ENCODE peak calls at places on chromosomes 4 and X, in ten cellular contexts. G, S, U, M, I, W, H, Q, J and C are unnamed samples.

GRCh38 chr4:34193451-34194154 is 2050.7 kb downstream of the ARAP2 start:
- DNase-seq in G (no peak), S (no peak), U (no peak), M (peak; percentile 32), I (peak; percentile 11), W (peak; percentile 25), H (peak; percentile 18), Q (peak; percentile 68), J (no peak), C (no peak)

GRCh38 chr4:53196872-53197759 is 168.7 kb downstream of the SCFD2 start:
- DNase-seq in G (peak; percentile 75), S (peak; percentile 44), U (peak; percentile 71), M (peak; percentile 74), I (peak; percentile 47), W (peak; percentile 89), H (peak; percentile 86), Q (peak; percentile 97), J (peak; percentile 57), C (no peak)

GRCh38 chrX:15418707-15419181 is 34.5 kb upstream of the VEGFD start:
- DNase-seq in G (no peak), S (no peak), U (no peak), M (peak; percentile 4), I (no peak), W (no peak), H (no peak), Q (peak; percentile 23), J (no peak), C (no peak)

GRCh38 chrX:110437686-110438085 is 79.0 kb downstream of the RTL9 start:
- DNase-seq in G (no peak), S (no peak), U (no peak), M (no peak), I (peak; percentile 34), W (no peak), H (no peak), Q (no peak), J (no peak), C (no peak)

GRCh38 chr4:155405059-155405458 is 28.3 kb upstream of the MAP9 start:
- DNase-seq in G (no peak), S (no peak), U (no peak), M (no peak), I (no peak), W (peak; percentile 7), H (no peak), Q (peak; percentile 79), J (no peak), C (no peak)

GRCh38 chr4:161817822-161818412 is 345.9 kb downstream of the FSTL5 start:
- DNase-seq in G (no peak), S (no peak), U (no peak), M (no peak), I (no peak), W (no peak), H (no peak), Q (no peak), J (no peak), C (no peak)

GRCh38 chr4:89249716-89250361 is 57.8 kb downstream of the GPRIN3 start:
- DNase-seq in G (no peak), S (no peak), U (no peak), M (no peak), I (no peak), W (no peak), H (no peak), Q (no peak), J (no peak), C (no peak)

GRCh38 chr4:146545102-146545501 is 23.4 kb upstream of the SLC10A7 start:
- DNase-seq in G (peak; percentile 42), S (no peak), U (peak; percentile 54), M (peak; percentile 14), I (peak; percentile 18), W (peak; percentile 61), H (peak; percentile 12), Q (peak; percentile 33), J (no peak), C (no peak)

GRCh38 chrX:28398352-28398751 is 188.9 kb upstream of the IL1RAPL1 start:
- DNase-seq in G (no peak), S (no peak), U (no peak), M (no peak), I (no peak), W (peak; percentile 23), H (no peak), Q (no peak), J (no peak), C (no peak)

GRCh38 chr4:177532363-177532762 is 90.1 kb upstream of the AGA start:
- DNase-seq in G (no peak), S (no peak), U (no peak), M (no peak), I (no peak), W (no peak), H (no peak), Q (no peak), J (no peak), C (no peak)

GRCh38 chr4:189802884-189803283 is 137.8 kb upstream of the FRG1 start:
- DNase-seq in G (peak; percentile 44), S (no peak), U (no peak), M (no peak), I (no peak), W (no peak), H (no peak), Q (no peak), J (no peak), C (no peak)

GRCh38 chr4:84936123-84936522 is 30.4 kb downstream of the WDFY3 start:
- DNase-seq in G (no peak), S (no peak), U (no peak), M (no peak), I (no peak), W (no peak), H (no peak), Q (no peak), J (no peak), C (no peak)

GRCh38 chr4:82380344-82380743 is 6.6 kb upstream of the HNRNPD start:
- DNase-seq in G (no peak), S (no peak), U (no peak), M (no peak), I (peak; percentile 96), W (peak; percentile 91), H (no peak), Q (no peak), J (peak; percentile 92), C (no peak)

DNA sequence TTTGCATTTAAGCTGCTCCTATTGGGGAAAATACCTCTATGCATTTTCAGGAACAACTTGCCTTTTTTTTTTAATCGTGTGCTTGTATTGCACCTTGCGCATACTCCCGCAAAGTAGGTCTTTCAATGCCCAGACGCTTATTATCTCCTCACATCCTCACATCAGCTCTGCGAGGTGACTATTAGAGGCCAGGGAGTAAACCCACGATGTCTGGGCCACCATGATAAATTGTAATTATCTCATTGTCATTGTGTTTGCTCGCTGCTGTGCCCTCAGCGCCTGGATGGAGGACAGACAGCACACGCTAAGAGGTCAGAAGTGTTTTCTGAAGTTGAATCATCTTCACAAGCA is 974 bp upstream of the RELL1 start:
- DNase-seq in G (peak; percentile 18), S (no peak), U (no peak), M (no peak), I (no peak), W (no peak), H (no peak), Q (no peak), J (no peak), C (no peak)
- H3K9ac ChIP-seq in G (no peak overlapping the region), S (no peak overlapping the region), U (peak overlapping the region; percentile 40), M (no peak overlapping the region), I (peak overlapping the region; percentile 50), W (peak overlapping the region; percentile 64), H (peak overlapping the region; percentile 82), Q (peak overlapping the region; percentile 62), J (peak overlapping the region; percentile 66), C (peak overlapping the region; percentile 66)

GRCh38 chr4:28918871-28919270 is 1801.3 kb upstream of the PCDH7 start:
- DNase-seq in G (no peak), S (no peak), U (no peak), M (no peak), I (no peak), W (no peak), H (no peak), Q (no peak), J (no peak), C (no peak)
- H3K4me3 ChIP-seq in G (no peak overlapping the region), S (no peak overlapping the region), U (no peak overlapping the region), M (no peak overlapping the region), I (no peak overlapping the region), W (no peak overlapping the region), H (no peak overlapping the region), Q (no peak overlapping the region), J (no peak overlapping the region), C (no peak overlapping the region)

GRCh38 chr4:26899991-26900390 is 39.4 kb downstream of the STIM2 start:
- DNase-seq in G (no peak), S (no peak), U (no peak), M (no peak), I (no peak), W (no peak), H (peak; percentile 3), Q (no peak), J (no peak), C (no peak)

GRCh38 chr4:26905172-26905571 is 44.5 kb downstream of the STIM2 start:
- DNase-seq in G (no peak), S (no peak), U (no peak), M (peak; percentile 25), I (no peak), W (no peak), H (no peak), Q (no peak), J (no peak), C (no peak)

GRCh38 chr4:26896636-26897035 is 36.0 kb downstream of the STIM2 start:
- DNase-seq in G (no peak), S (no peak), U (no peak), M (peak; percentile 58), I (peak; percentile 42), W (no peak), H (peak; percentile 13), Q (peak; percentile 11), J (no peak), C (no peak)

GRCh38 chr4:26900765-26901164 is 40.1 kb downstream of the STIM2 start:
- DNase-seq in G (no peak), S (no peak), U (no peak), M (no peak), I (no peak), W (no peak), H (no peak), Q (no peak), J (no peak), C (no peak)
- H3K9ac ChIP-seq in G (no peak overlapping the region), S (no peak overlapping the region), U (no peak overlapping the region), M (no peak overlapping the region), I (no peak overlapping the region), W (no peak overlapping the region), H (no peak overlapping the region), Q (no peak overlapping the region), J (no peak overlapping the region), C (no peak overlapping the region)

DNA sequence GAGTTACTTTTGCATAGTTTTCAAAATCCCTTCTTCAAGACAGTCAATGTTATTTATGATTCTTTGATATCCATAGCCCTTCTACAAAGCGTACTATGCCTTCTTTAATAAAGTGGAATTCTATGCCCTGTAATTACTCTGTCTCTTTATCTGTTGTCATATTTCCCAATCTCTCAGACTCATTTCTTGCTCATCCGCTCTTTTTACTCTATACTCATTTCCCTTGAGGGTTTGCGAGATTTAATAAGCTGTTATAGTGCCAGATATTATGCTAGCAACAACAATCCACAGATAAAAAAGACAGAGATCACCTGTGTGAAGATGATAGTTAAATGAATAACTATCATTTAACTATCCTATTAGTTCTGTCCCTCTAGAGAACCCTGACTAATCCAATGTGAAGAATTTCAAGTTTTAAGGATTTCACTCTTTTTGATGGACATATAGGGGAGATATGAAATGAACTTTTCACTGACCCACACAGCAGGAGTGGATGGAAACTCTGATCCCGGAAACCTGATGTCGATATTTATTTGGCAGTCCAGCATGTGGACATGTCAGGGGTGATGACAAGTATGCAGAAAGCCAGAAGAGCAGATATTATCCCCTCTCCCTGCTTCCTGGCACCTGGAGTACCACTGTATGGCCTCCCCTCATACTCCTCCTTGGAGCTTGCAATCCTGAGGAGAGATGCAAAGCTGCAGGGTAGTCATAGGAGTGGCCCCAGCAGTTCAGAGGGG is 49.7 kb downstream of the TMEM156 start:
- DNase-seq in G (no peak), S (no peak), U (no peak), M (no peak), I (no peak), W (no peak), H (no peak), Q (no peak), J (no peak), C (no peak)
- H3K4me3 ChIP-seq in G (no peak overlapping the region), S (no peak overlapping the region), U (no peak overlapping the region), M (no peak overlapping the region), I (no peak overlapping the region), W (no peak overlapping the region), H (no peak overlapping the region), Q (no peak overlapping the region), J (no peak overlapping the region), C (no peak overlapping the region)